ENCODE peak calls at places on chromosomes 11 and 22, in four cellular contexts. O is HepG2, E is SW 1271, Q is chondrocyte. B is an unnamed sample.

GRCh38 chr11:26931248-26931631 is 62.7 kb upstream of the FIBIN start:
- DNase-seq in Q (no peak), O (no peak), E (no peak), B (no peak)

GRCh38 chr22:21700822-21701221 is 34.8 kb downstream of the YPEL1 start:
- DNase-seq in E (no peak), Q (no peak), O (no peak), B (no peak)

GRCh38 chr11:61488651-61489291 is 19.8 kb upstream of the LRRC10B start:
- DNase-seq in O (peak), Q (no peak), E (no peak), B (peak)

GRCh38 chr11:106553304-106553703 is 465.0 kb downstream of the GUCY1A2 start:
- DNase-seq in E (no peak), Q (peak), O (no peak), B (no peak)

GRCh38 chr11:128582496-128583366 is 4.6 kb downstream of the ETS1 start:
- DNase-seq in O (no peak), E (peak), Q (no peak), B (peak)

GRCh38 chr22:43860831-43861230 is 1.5 kb downstream of the SULT4A1 start:
- DNase-seq in E (no peak), Q (peak), O (no peak), B (no peak)

GRCh38 chr11:13963169-13963948 is 836 bp downstream of the SPON1 start:
- DNase-seq in O (no peak), Q (no peak), E (no peak), B (no peak)

GRCh38 chr22:40920526-40920925 is 30.7 kb upstream of the RBX1 start:
- DNase-seq in E (no peak), O (no peak), Q (no peak), B (no peak)

GRCh38 chr11:61141601-61142028 is 19.6 kb downstream of the VPS37C start:
- DNase-seq in O (no peak), E (no peak), Q (no peak), B (peak)

GRCh38 chr11:120194166-120194565 is 16.7 kb upstream of the OAF start:
- DNase-seq in E (no peak), Q (no peak), O (no peak), B (no peak)

GRCh38 chr11:107564877-107565218 is 687 bp downstream of the ALKBH8 start:
- DNase-seq in E (no peak), O (no peak), Q (no peak), B (no peak)

GRCh38 chr11:130178441-130178971 is 18.9 kb downstream of the ST14 start:
- DNase-seq in Q (no peak), O (no peak), E (no peak), B (no peak)

B was measured in RWPE2.